ENCODE peak calls at places on chromosomes 7 and 10, in nine cellular contexts. N is NCI-H1105; Q is HEK293T; R is CD4-positive, CD25-positive, alpha-beta regulatory T cell; A is choroid plexus epithelial cell; L is astrocyte of the hippocampus; M is cardiac fibroblast; P is gastrocnemius medialis; U is kidney. I is an unnamed sample.

GRCh38 chr10:78513986-78514385 is 480.3 kb downstream of the RPS24 start:
- DNase-seq in Q (no peak), L (no peak), A (no peak), U (no peak), P (no peak), R (no peak), M (no peak), N (no peak), I (no peak)

GRCh38 chr10:31683682-31684081 is 244.9 kb downstream of the ARHGAP12 start:
- DNase-seq in A (no peak), P (no peak), M (no peak), L (no peak), N (no peak), Q (no peak), R (no peak), U (no peak), I (no peak)

GRCh38 chr10:14240253-14241189 is 90.2 kb downstream of the FRMD4A start:
- DNase-seq in Q (no peak), N (peak), R (no peak), L (peak), M (peak), A (no peak), U (no peak), P (no peak), I (no peak)

GRCh38 chr10:6218692-6219493 is 16.2 kb downstream of the PFKFB3 start:
- DNase-seq in M (peak), Q (no peak), U (peak), N (no peak), P (no peak), A (peak), R (no peak), L (peak), I (no peak)

GRCh38 chr7:100082978-100083377 is 1.5 kb upstream of the ZNF3 start:
- DNase-seq in P (no peak), L (no peak), R (no peak), Q (no peak), U (no peak), M (no peak), A (no peak), N (no peak), I (no peak)

GRCh38 chr10:75395955-75396860 is 5.4 kb downstream of the ZNF503 start:
- DNase-seq in M (peak), N (no peak), A (no peak), P (no peak), L (peak), U (peak), Q (no peak), R (no peak), I (no peak)

GRCh38 chr7:78792624-78793023 is 660.8 kb downstream of the MAGI2 start:
- DNase-seq in L (no peak), R (no peak), M (no peak), Q (no peak), P (no peak), A (no peak), U (no peak), N (no peak), I (no peak)

GRCh38 chr10:24415455-24416169 is 206.7 kb downstream of the KIAA1217 start:
- DNase-seq in N (no peak), A (peak), R (no peak), P (peak), U (peak), Q (peak), L (peak), M (peak), I (no peak)

GRCh38 chr7:93921607-93922446 is at the start of gene GNG11:
- DNase-seq in P (peak), R (no peak), N (peak), L (peak), U (peak), M (peak), Q (peak), A (peak), I (peak)

GRCh38 chr7:21639206-21639868 is 96.5 kb downstream of the DNAH11 start:
- DNase-seq in N (no peak), U (no peak), Q (no peak), R (no peak), P (no peak), M (no peak), L (no peak), A (peak), I (no peak)